ENCODE peak calls at places on chromosomes 5 and 9, in eight cellular contexts. X is IMR-90, F is heart left ventricle, B is upper lobe of right lung, E is cardiac muscle cell, P is heart right ventricle, K is OCI-LY7, L is AG04450. A is an unnamed sample. For H3K9me3, the result is how much of the 10 kb centered on the place peaks cover.

GRCh38 chr5:15929616-15930303 is 249.8 kb downstream of the MARCHF11 start:
- DNase-seq in X (peak), F (no peak), B (no peak), E (peak), P (no peak), K (no peak), L (peak), A (no peak)

GRCh38 chr5:143002459-143003327 is 232.5 kb downstream of the ARHGAP26 start:
- DNase-seq in X (peak), F (no peak), B (no peak), E (peak), P (peak), K (peak), L (no peak), A (peak)

GRCh38 chr5:165457854-165458481 is 1952.5 kb downstream of the MAT2B start:
- DNase-seq in X (peak), F (no peak), B (no peak), E (peak), P (no peak), K (peak), L (peak), A (peak)

GRCh38 chr5:108523360-108523759 is 141.5 kb upstream of the FBXL17 start:
- DNase-seq in X (no peak), F (no peak), B (no peak), E (no peak), P (no peak), K (no peak), L (no peak), A (no peak)

GRCh38 chr5:68460147-68460760 is 244.7 kb downstream of the PIK3R1 start:
- DNase-seq in X (peak), F (no peak), B (no peak), E (peak), P (peak), K (peak), L (no peak), A (peak)

GRCh38 chr5:81856948-81857928 is 106.3 kb upstream of the SSBP2 start:
- DNase-seq in X (no peak), F (peak), B (peak), E (no peak), P (peak), K (peak), L (no peak), A (peak)

GRCh38 chr5:112776301-112776856 is 38.7 kb downstream of the APC start:
- DNase-seq in X (peak), F (no peak), B (no peak), E (peak), P (no peak), K (no peak), L (peak), A (no peak)

GRCh38 chr5:41268894-41269293 is 55.6 kb upstream of the C6 start:
- DNase-seq in X (no peak), F (no peak), B (no peak), E (no peak), P (no peak), K (no peak), L (no peak), A (no peak)

GRCh38 chr9:68443560-68443959 is 87.1 kb downstream of the PGM5 start:
- DNase-seq in X (no peak), F (no peak), B (no peak), E (no peak), P (no peak), K (no peak), L (no peak), A (no peak)

GRCh38 chr9:137235424-137236237 is 4.9 kb downstream of the SLC34A3 start:
- DNase-seq in X (no peak), F (no peak), B (no peak), E (no peak), P (no peak), K (no peak), L (no peak), A (no peak)

GRCh38 chr5:179265529-179266290 is 79.6 kb downstream of the ADAMTS2 start:
- DNase-seq in X (peak), F (peak), B (peak), E (peak), P (peak), K (no peak), L (peak), A (peak)
- H3K9me3 ChIP-seq in X (under half), F (under half), B (under half), E (under half), P (under half), K (under half), L (under half), A (under half)

DNA sequence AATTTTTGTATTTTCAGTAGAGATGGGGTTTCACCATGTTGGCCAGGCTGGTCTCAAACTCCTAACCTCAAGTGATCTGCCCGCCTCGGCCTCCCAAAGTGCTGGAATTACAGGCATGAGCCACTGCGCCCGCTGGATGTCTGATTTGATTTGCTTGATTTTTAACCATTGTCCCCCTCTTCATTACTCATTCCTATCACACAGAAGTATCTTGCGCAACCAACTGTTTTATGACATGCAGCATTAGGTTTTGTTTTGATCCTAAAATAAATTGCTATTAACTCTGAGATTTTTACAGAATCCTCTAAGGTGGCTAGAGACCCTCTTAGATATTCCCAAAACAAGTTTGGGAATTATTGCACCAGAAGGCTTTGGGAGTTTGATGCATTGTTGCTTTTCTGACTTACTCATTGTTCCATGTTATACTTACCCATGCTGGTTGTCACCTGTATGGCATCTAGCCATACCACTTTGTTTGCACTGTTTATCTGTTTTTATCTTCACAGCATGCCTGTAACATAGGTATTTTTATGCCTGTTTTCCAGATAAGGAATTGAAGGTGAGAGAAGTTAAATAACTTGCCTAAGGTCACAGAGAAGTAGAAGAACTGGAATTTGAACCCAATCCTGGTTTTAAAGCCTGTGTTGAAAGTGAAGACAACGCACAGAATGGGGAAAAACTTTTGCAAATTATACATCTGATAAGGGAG is 35.9 kb upstream of the PWWP2A start:
- DNase-seq in X (no peak), F (no peak), B (no peak), E (no peak), P (no peak), K (no peak), L (no peak), A (peak)
- H3K27ac ChIP-seq in X (no peak), F (no peak), B (no peak), E (no peak), P (no peak), K (no peak), L (no peak), A (no peak)

GRCh38 chr5:104352954-104353353 is 790.4 kb upstream of the NUDT12 start:
- DNase-seq in X (no peak), F (no peak), B (no peak), E (no peak), P (no peak), K (no peak), L (no peak), A (no peak)
- H3K9me3 ChIP-seq in X (under half), F (under half), B (under half), E (under half), P (under half), K (under half), L (under half), A (under half)

DNA sequence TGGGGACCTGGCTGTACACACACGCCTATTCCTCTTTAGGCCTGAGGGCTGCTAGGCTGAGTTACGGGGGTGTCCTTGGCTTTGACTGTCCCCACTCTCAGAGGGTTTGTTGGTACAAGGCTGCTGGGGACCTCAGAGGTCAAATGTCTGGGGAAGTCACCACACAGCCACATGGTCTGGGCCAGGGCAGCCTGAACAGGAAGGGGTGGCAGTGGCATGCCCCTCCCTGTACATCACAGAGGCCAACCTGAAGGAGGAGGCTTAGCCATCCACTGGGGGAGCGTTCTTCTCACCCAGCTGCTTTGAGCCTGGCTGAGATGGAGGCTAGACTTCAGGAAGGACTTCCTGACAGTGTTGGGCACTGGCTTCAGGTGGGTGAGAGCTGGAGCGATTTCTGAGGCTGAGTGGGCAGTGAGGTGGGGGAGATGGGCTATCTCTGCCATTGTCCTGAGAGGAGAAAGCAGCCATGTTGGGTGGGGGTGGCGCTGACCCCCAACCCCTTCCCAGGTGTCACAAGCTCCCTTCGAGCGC is 36.3 kb downstream of the CXXC5 start:
- DNase-seq in X (no peak), F (no peak), B (no peak), E (no peak), P (no peak), K (no peak), L (no peak), A (no peak)
- H3K27ac ChIP-seq in X (no peak), F (peak), B (no peak), E (peak), P (peak), K (peak), L (no peak), A (peak)

GRCh38 chr5:141182248-141182647 is at the start of gene PCDHB16:
- DNase-seq in X (peak), F (peak), B (no peak), E (peak), P (peak), K (no peak), L (no peak), A (peak)

GRCh38 chr5:141192110-141192725 is at the start of gene PCDHB10:
- DNase-seq in X (peak), F (no peak), B (no peak), E (peak), P (no peak), K (peak), L (no peak), A (peak)

GRCh38 chr5:141186897-141187512 is at the start of gene PCDHB9:
- DNase-seq in X (peak), F (no peak), B (no peak), E (peak), P (no peak), K (peak), L (no peak), A (peak)
- H3K9me3 ChIP-seq in X (under half), F (under half), B (under half), E (under half), P (under half), K (under half), L (under half), A (under half)

GRCh38 chr5:172897691-172898512 is 61.3 kb upstream of the RPL26L1 start:
- DNase-seq in X (peak), F (no peak), B (no peak), E (peak), P (peak), K (no peak), L (peak), A (no peak)

GRCh38 chr5:172896465-172896864 is 62.4 kb downstream of the ERGIC1 start:
- DNase-seq in X (no peak), F (peak), B (no peak), E (peak), P (no peak), K (no peak), L (no peak), A (no peak)

GRCh38 chr5:172892713-172893112 is 58.7 kb downstream of the ERGIC1 start:
- DNase-seq in X (no peak), F (peak), B (no peak), E (no peak), P (no peak), K (no peak), L (no peak), A (no peak)

GRCh38 chr5:172894767-172895166 is 60.7 kb downstream of the ERGIC1 start:
- DNase-seq in X (no peak), F (no peak), B (no peak), E (no peak), P (no peak), K (no peak), L (no peak), A (no peak)

GRCh38 chr5:172895549-172895948 is 61.5 kb downstream of the ERGIC1 start:
- DNase-seq in X (no peak), F (no peak), B (no peak), E (no peak), P (no peak), K (no peak), L (no peak), A (no peak)
- H3K27ac ChIP-seq in X (peak), F (no peak), B (no peak), E (no peak), P (peak), K (no peak), L (no peak), A (no peak)